ENCODE peak calls at places on chromosome 15, in ten cellular contexts. P is cardiac muscle cell, Z is right atrium auricular region, J is hepatocyte, X is right lobe of liver, W is HepG2, S is mammary epithelial cell, R is aorta, D is colonic mucosa, U is right cardiac atrium. M is an unnamed sample.

GRCh38 chr15:100168787-100169186 is 173.0 kb downstream of the ADAMTS17 start:
- DNase-seq in Z (no peak), P (no peak), U (no peak), S (no peak), R (no peak), W (no peak), D (no peak), X (no peak), J (no peak), M (no peak)

GRCh38 chr15:62112616-62113593 is 46.1 kb downstream of the C2CD4A start:
- DNase-seq in D (no peak), W (peak; percentile 66), R (no peak), Z (no peak), S (peak; percentile 96), X (peak; percentile 63), U (no peak), P (peak; percentile 70), J (peak; percentile 81), M (peak; percentile 29)

GRCh38 chr15:92693922-92694331 is 38.4 kb upstream of the FAM174B start:
- DNase-seq in U (no peak), D (no peak), S (no peak), J (peak; percentile 43), W (peak; percentile 50), P (peak; percentile 51), Z (no peak), R (no peak), X (no peak), M (peak; percentile 74)

GRCh38 chr15:57485869-57486268 is 105.8 kb upstream of the MYZAP start:
- DNase-seq in J (peak; percentile 81), S (peak; percentile 94), W (peak; percentile 81), P (peak; percentile 72), D (no peak), X (no peak), Z (no peak), U (peak; percentile 40), R (peak; percentile 86), M (peak; percentile 49)

GRCh38 chr15:80654299-80654698 is 40.8 kb upstream of the ABHD17C start:
- DNase-seq in W (no peak), J (no peak), U (no peak), Z (no peak), R (no peak), P (no peak), S (no peak), X (no peak), D (no peak), M (no peak)

GRCh38 chr15:67520276-67520975 is 505 bp upstream of the C15orf61 start:
- DNase-seq in W (no peak), U (no peak), D (no peak), P (no peak), J (no peak), R (no peak), Z (no peak), S (no peak), X (no peak), M (peak; percentile 4)

GRCh38 chr15:29334544-29334943 is 64.9 kb upstream of the NSMCE3 start:
- DNase-seq in W (no peak), P (no peak), X (no peak), J (no peak), R (no peak), D (no peak), S (no peak), Z (no peak), U (no peak), M (no peak)

GRCh38 chr15:33994005-33994615 is 25.8 kb downstream of the CHRM5 start:
- DNase-seq in R (no peak), X (no peak), Z (no peak), P (peak; percentile 57), D (no peak), U (no peak), W (peak; percentile 45), J (peak; percentile 25), S (peak; percentile 19), M (peak; percentile 54)

GRCh38 chr15:69976366-69976994 is 121.2 kb downstream of the TLE3 start:
- DNase-seq in W (peak; percentile 21), X (no peak), D (peak; percentile 49), Z (no peak), S (peak; percentile 35), U (no peak), P (peak; percentile 72), R (no peak), J (peak; percentile 84), M (peak; percentile 89)

GRCh38 chr15:74167891-74168331 is 5.6 kb upstream of the ISLR start:
- DNase-seq in U (no peak), Z (peak; percentile 54), D (no peak), P (no peak), X (no peak), J (no peak), R (peak; percentile 47), W (no peak), S (no peak), M (peak; percentile 59)

GRCh38 chr15:33278816-33279612 is 31.8 kb upstream of the RYR3 start:
- DNase-seq in W (no peak), U (no peak), R (no peak), Z (no peak), X (no peak), J (peak; percentile 75), S (peak; percentile 96), P (peak; percentile 81), D (no peak), M (peak; percentile 68)

GRCh38 chr15:39591896-39592315 is 11.0 kb downstream of the THBS1 start:
- DNase-seq in P (peak; percentile 30), X (no peak), W (no peak), Z (no peak), U (no peak), D (no peak), J (no peak), S (no peak), R (no peak), M (no peak)

GRCh38 chr15:45166792-45167630 is 20.8 kb downstream of the SHF start:
- DNase-seq in Z (peak; percentile 87), W (peak; percentile 62), S (peak; percentile 44), D (peak; percentile 86), U (peak; percentile 91), P (peak; percentile 91), R (peak; percentile 94), J (peak; percentile 91), X (peak; percentile 85), M (peak; percentile 96)

GRCh38 chr15:87730706-87731105 is 525.8 kb downstream of the NTRK3 start:
- DNase-seq in R (no peak), D (no peak), P (no peak), U (no peak), W (no peak), J (no peak), X (no peak), Z (no peak), S (no peak), M (no peak)

GRCh38 chr15:66623801-66624453 is 58.1 kb upstream of the LCTL start:
- DNase-seq in W (no peak), J (no peak), U (no peak), D (no peak), R (no peak), Z (no peak), P (peak; percentile 57), X (no peak), S (no peak), M (no peak)

GRCh38 chr15:39451121-39451698 is 129.7 kb upstream of the THBS1 start:
- DNase-seq in R (no peak), S (no peak), J (no peak), U (no peak), X (no peak), D (peak; percentile 69), W (no peak), P (no peak), Z (no peak), M (no peak)

GRCh38 chr15:76058714-76059319 is 968 bp upstream of the TMEM266 start:
- DNase-seq in P (peak; percentile 10), J (peak; percentile 43), R (no peak), U (no peak), D (peak; percentile 20), X (no peak), W (peak; percentile 15), S (peak; percentile 13), Z (no peak), M (no peak)

GRCh38 chr15:76345880-76346665 is 9.5 kb downstream of the ISL2 start:
- DNase-seq in W (peak; percentile 61), Z (no peak), J (peak; percentile 48), P (no peak), D (peak; percentile 86), R (no peak), S (no peak), X (no peak), U (no peak), M (no peak)

GRCh38 chr15:73474785-73475184 is 31.8 kb downstream of the REC114 start:
- DNase-seq in W (no peak), S (no peak), X (no peak), D (no peak), U (no peak), P (no peak), R (no peak), J (no peak), Z (no peak), M (no peak)

DNA sequence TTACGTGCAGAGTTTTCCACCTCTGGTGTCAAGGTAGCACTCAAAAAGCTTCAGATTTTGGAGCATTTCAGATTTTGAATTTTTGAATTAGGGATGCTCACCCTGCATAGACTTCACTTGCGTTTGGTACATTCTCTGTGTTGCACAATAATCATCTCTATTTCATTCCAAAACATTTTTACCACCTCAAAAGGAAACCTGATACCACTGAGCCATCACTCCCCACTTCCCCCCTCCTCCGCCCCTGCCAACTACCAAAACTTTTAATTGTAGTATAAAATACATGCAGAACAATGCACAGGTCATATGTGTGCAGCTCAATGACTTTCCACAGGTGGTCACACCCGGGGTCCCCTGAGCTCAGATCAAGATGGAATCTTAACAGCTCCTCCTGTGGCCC is 208.8 kb downstream of the SV2B start:
- DNase-seq in P (no peak), S (no peak), D (no peak), Z (no peak), W (no peak), X (no peak), U (no peak), R (no peak), J (no peak), M (no peak)
- H3K4me1 ChIP-seq in P (no peaks in the 10 kb centered on the region), S (no peaks in the 10 kb centered on the region), D (no peaks in the 10 kb centered on the region), Z (no peaks in the 10 kb centered on the region), W (no peaks in the 10 kb centered on the region), X (no peaks in the 10 kb centered on the region), U (no peaks in the 10 kb centered on the region), R (no peaks in the 10 kb centered on the region), J (no peaks in the 10 kb centered on the region), M (no peaks in the 10 kb centered on the region)

GRCh38 chr15:25060472-25060803 is 105.7 kb downstream of the SNRPN start:
- DNase-seq in Z (no peak), X (peak; percentile 27), P (no peak), U (no peak), R (peak; percentile 48), W (no peak), S (no peak), J (no peak), D (no peak), M (no peak)
- H3K9me3 ChIP-seq in Z (peaks cover 87% of the 10 kb centered on the region), X (no peaks in the 10 kb centered on the region), P (peaks cover 20% of the 10 kb centered on the region), U (peaks cover 97% of the 10 kb centered on the region), R (peaks cover 94% of the 10 kb centered on the region), W (peaks cover 100% of the 10 kb centered on the region), S (peaks cover 98% of the 10 kb centered on the region), J (peaks cover 72% of the 10 kb centered on the region), D (peaks cover 30% of the 10 kb centered on the region), M (no peaks in the 10 kb centered on the region)

GRCh38 chr15:40789999-40790398 is 16.9 kb upstream of the ZFYVE19 start:
- DNase-seq in D (no peak), J (no peak), P (no peak), S (no peak), W (no peak), U (no peak), X (no peak), Z (no peak), R (peak; percentile 49), M (no peak)
- H3K4me1 ChIP-seq in D (peaks cover 23% of the 10 kb centered on the region), J (peaks cover 22% of the 10 kb centered on the region), P (no peaks in the 10 kb centered on the region), S (peaks cover 47% of the 10 kb centered on the region), W (peaks cover 56% of the 10 kb centered on the region), U (peaks cover 7% of the 10 kb centered on the region), X (peaks cover 8% of the 10 kb centered on the region), Z (peaks cover 11% of the 10 kb centered on the region), R (no peaks in the 10 kb centered on the region), M (peaks cover 22% of the 10 kb centered on the region)

GRCh38 chr15:27576576-27576975 is 522.5 kb downstream of the OCA2 start:
- DNase-seq in J (no peak), P (no peak), R (no peak), Z (no peak), W (peak; percentile 26), S (no peak), U (no peak), D (no peak), X (no peak), M (no peak)
- H3K9me3 ChIP-seq in J (no peaks in the 10 kb centered on the region), P (no peaks in the 10 kb centered on the region), R (peaks cover 3% of the 10 kb centered on the region), Z (no peaks in the 10 kb centered on the region), W (peaks cover 39% of the 10 kb centered on the region), S (peaks cover 44% of the 10 kb centered on the region), U (no peaks in the 10 kb centered on the region), D (no peaks in the 10 kb centered on the region), X (no peaks in the 10 kb centered on the region), M (no peaks in the 10 kb centered on the region)

M was measured in SJCRH30.